ENCODE peak calls at places on chromosomes 13 and 19, in eight cellular contexts. W is Karpas-422; S is tibial nerve; Q is cardiac muscle cell; F is effector memory CD4-positive, alpha-beta T cell; B is tibial artery; T is psoas muscle; E is uterus. X is an unnamed sample.

GRCh38 chr13:32234914-32235313 is 80.2 kb downstream of the ZAR1L start:
- DNase-seq in S (no peak), W (no peak), F (no peak), Q (peak; percentile 13), E (no peak), B (no peak), T (no peak), X (no peak)

GRCh38 chr13:106122234-106122633 is 413.2 kb downstream of the EFNB2 start:
- DNase-seq in S (no peak), W (no peak), B (no peak), Q (no peak), F (no peak), T (no peak), E (no peak), X (no peak)

GRCh38 chr13:44932850-44933251 is 56.4 kb downstream of the NUFIP1 start:
- DNase-seq in E (no peak), F (no peak), T (no peak), B (no peak), S (peak; percentile 28), Q (peak; percentile 80), W (no peak), X (no peak)

GRCh38 chr13:98458431-98458830 is 118.5 kb downstream of the STK24 start:
- DNase-seq in W (no peak), Q (no peak), B (no peak), F (no peak), T (no peak), E (no peak), S (no peak), X (no peak)

GRCh38 chr13:35978607-35979316 is 152.4 kb downstream of the DCLK1 start:
- DNase-seq in B (peak; percentile 49), E (peak; percentile 31), S (peak; percentile 94), W (peak; percentile 83), Q (peak; percentile 86), F (no peak), T (no peak), X (peak; percentile 1)

GRCh38 chr13:99067160-99067985 is 89.5 kb upstream of the DOCK9 start:
- DNase-seq in E (no peak), W (no peak), F (no peak), Q (peak; percentile 33), T (no peak), B (no peak), S (no peak), X (no peak)

GRCh38 chr13:114118763-114119123 is 13.7 kb downstream of the RASA3 start:
- DNase-seq in E (no peak), F (no peak), W (no peak), Q (peak; percentile 62), B (no peak), S (no peak), T (peak; percentile 41), X (no peak)

GRCh38 chr13:95710313-95710712 is 33.4 kb downstream of the DNAJC3 start:
- DNase-seq in W (no peak), Q (peak; percentile 61), B (no peak), S (no peak), T (no peak), F (no peak), E (no peak), X (no peak)

GRCh38 chr13:60335531-60335930 is 61.5 kb upstream of the TDRD3 start:
- DNase-seq in F (no peak), Q (peak; percentile 27), B (no peak), S (no peak), E (no peak), W (peak; percentile 66), T (no peak), X (no peak)

GRCh38 chr19:21698215-21698614 is 69.2 kb downstream of the ZNF100 start:
- DNase-seq in W (peak; percentile 76), S (peak; percentile 22), Q (peak; percentile 24), F (no peak), B (no peak), E (no peak), T (no peak), X (no peak)

GRCh38 chr19:6678690-6679109 is 8.7 kb upstream of the TNFSF14 start:
- DNase-seq in B (no peak), W (no peak), E (no peak), Q (no peak), S (no peak), F (no peak), T (no peak), X (no peak)

GRCh38 chr13:111043575-111043982 is 71.5 kb upstream of the ARHGEF7 start:
- DNase-seq in W (no peak), S (no peak), Q (peak; percentile 62), T (peak; percentile 69), B (no peak), F (no peak), E (no peak), X (no peak)

GRCh38 chr13:82439159-82439904 is 1442.9 kb downstream of the SLITRK1 start:
- DNase-seq in W (no peak), Q (no peak), B (no peak), T (no peak), E (no peak), S (no peak), F (no peak), X (no peak)

GRCh38 chr13:102197193-102197592 is 204.7 kb downstream of the FGF14 start:
- DNase-seq in W (peak; percentile 56), T (no peak), F (no peak), E (no peak), B (no peak), Q (no peak), S (no peak), X (no peak)

GRCh38 chr19:41192574-41193419 is at the start of gene CYP2S1:
- DNase-seq in Q (peak; percentile 11), W (no peak), F (no peak), E (no peak), T (no peak), S (no peak), B (no peak), X (no peak)

GRCh38 chr19:29855087-29855486 is 43.3 kb downstream of the CCNE1 start:
- DNase-seq in B (no peak), W (peak; percentile 41), F (no peak), T (peak; percentile 26), E (no peak), Q (no peak), S (no peak), X (no peak)

GRCh38 chr13:66886248-66886647 is 343.9 kb downstream of the PCDH9 start:
- DNase-seq in T (no peak), S (no peak), Q (no peak), E (no peak), B (no peak), W (no peak), F (no peak), X (no peak)

GRCh38 chr13:37097008-37097579 is 8.4 kb downstream of the CSNK1A1L start:
- DNase-seq in W (no peak), F (no peak), S (no peak), T (no peak), B (no peak), Q (no peak), E (no peak), X (no peak)

GRCh38 chr13:93624371-93624777 is 397.8 kb downstream of the GPC6 start:
- DNase-seq in T (no peak), B (no peak), Q (peak; percentile 60), W (no peak), E (no peak), S (no peak), F (no peak), X (no peak)

GRCh38 chr13:40801255-40802217 is 12.1 kb downstream of the SLC25A15 start:
- DNase-seq in W (no peak), Q (no peak), B (no peak), T (no peak), S (no peak), E (no peak), F (no peak), X (no peak)

GRCh38 chr13:69565334-69565733 is 542.3 kb upstream of the ATXN8OS start:
- DNase-seq in W (peak; percentile 74), Q (peak; percentile 0), E (no peak), B (no peak), T (no peak), S (no peak), F (no peak), X (no peak)

GRCh38 chr19:14616310-14616870 is 33.5 kb downstream of the CLEC17A start:
- DNase-seq in T (no peak), F (no peak), B (no peak), S (no peak), Q (no peak), E (no peak), W (no peak), X (no peak)
- H3K27ac ChIP-seq in T (no peak overlapping the region), F (no peak overlapping the region), B (no peak overlapping the region), S (no peak overlapping the region), Q (no peak overlapping the region), E (no peak overlapping the region), W (no peak overlapping the region), X (no peak overlapping the region)

GRCh38 chr19:35013047-35013819 is 13.1 kb downstream of the GRAMD1A start:
- DNase-seq in S (peak; percentile 69), T (peak; percentile 86), B (peak; percentile 68), F (peak; percentile 75), W (peak; percentile 82), Q (peak; percentile 89), E (peak; percentile 80), X (no peak)
- H3K27ac ChIP-seq in S (peak overlapping the region; percentile 38), T (no peak overlapping the region), B (no peak overlapping the region), F (peak overlapping the region; percentile 66), W (no peak overlapping the region), Q (no peak overlapping the region), E (no peak overlapping the region), X (no peak overlapping the region)

DNA sequence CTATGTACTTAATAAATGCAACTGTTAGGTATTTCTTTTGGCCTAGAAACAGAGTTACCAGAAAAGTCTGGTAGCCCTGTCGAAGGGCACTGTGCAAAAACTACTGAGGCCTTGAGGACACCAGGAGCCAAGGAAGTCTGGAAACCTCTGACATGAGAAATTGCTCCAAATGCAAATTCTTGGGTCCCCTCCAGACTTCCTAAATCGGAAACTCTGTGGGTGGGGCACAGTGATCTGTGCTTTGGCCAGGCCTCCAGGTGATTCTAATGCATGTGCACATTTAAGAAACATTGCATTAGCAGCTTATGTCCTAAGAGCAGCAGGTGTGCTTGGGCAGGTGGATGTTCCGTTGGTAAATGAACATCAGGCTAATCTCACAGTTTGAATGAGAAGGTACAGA is 50.0 kb downstream of the STARD13 start:
- DNase-seq in W (no peak), F (no peak), T (no peak), E (no peak), B (no peak), Q (no peak), S (no peak), X (no peak)
- H3K27ac ChIP-seq in W (no peak overlapping the region), F (no peak overlapping the region), T (no peak overlapping the region), E (no peak overlapping the region), B (peak overlapping the region; percentile 36), Q (peak overlapping the region; percentile 58), S (peak overlapping the region; percentile 83), X (no peak overlapping the region)

GRCh38 chr19:15498910-15499309 is 9.4 kb upstream of the CYP4F22 start:
- DNase-seq in T (no peak), F (no peak), B (no peak), Q (no peak), W (peak; percentile 63), S (no peak), E (no peak), X (no peak)

GRCh38 chr19:15498156-15498858 is 10.0 kb upstream of the CYP4F22 start:
- DNase-seq in F (no peak), Q (no peak), T (no peak), W (no peak), B (no peak), E (no peak), S (no peak), X (no peak)

DNA sequence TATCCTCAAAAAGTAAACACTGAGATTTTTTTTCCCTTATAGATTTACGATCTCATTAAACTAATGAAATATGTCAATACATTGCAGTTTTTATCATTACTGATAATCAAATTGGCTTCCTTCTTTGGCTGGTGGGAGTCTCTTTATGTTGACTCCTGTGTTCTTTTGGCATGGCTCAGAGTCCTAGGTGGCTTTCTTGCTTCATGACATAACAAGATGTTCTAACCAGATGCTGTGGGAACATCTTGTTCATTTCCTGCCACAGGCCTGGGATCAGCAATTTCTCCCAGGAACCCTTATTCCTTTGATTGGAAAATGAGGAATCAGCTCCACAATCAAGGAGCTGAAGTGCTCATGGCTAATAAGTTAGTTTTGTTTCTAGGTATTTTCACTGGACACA is 13.2 kb upstream of the CYP4F22 start:
- DNase-seq in S (no peak), T (no peak), W (no peak), B (no peak), Q (no peak), F (no peak), E (no peak), X (no peak)
- H3K27ac ChIP-seq in S (no peak overlapping the region), T (no peak overlapping the region), W (no peak overlapping the region), B (no peak overlapping the region), Q (no peak overlapping the region), F (no peak overlapping the region), E (no peak overlapping the region), X (no peak overlapping the region)

X was measured in caudate nucleus.